ENCODE peak calls at places on chromosomes 2 and 18, in five cellular contexts. N is cardiac fibroblast, A is mesothelial cell of epicardium, H is upper lobe of left lung, J is upper lobe of right lung. C is an unnamed sample.

GRCh38 chr2:225041871-225042799 is at the start of gene DOCK10:
- DNase-seq in N (peak; percentile 68), A (peak; percentile 43), H (peak; percentile 25), J (peak; percentile 71), C (peak; percentile 73)

GRCh38 chr2:159044804-159045286 is 76.4 kb downstream of the TANC1 start:
- DNase-seq in N (no peak), A (no peak), H (peak; percentile 50), J (no peak), C (no peak)

GRCh38 chr2:96864343-96865091 is 5.4 kb downstream of the SEMA4C start:
- DNase-seq in N (no peak), A (no peak), H (peak; percentile 73), J (peak; percentile 84), C (no peak)

GRCh38 chr2:70837980-70838379 is 2.4 kb upstream of the CD207 start:
- DNase-seq in N (no peak), A (no peak), H (no peak), J (peak; percentile 31), C (no peak)

GRCh38 chr2:217248312-217248935 is 388.6 kb upstream of the TNP1 start:
- DNase-seq in N (no peak), A (peak; percentile 66), H (no peak), J (peak; percentile 72), C (peak; percentile 30)

GRCh38 chr18:63953811-63954210 is 4.7 kb downstream of the HMSD start:
- DNase-seq in N (no peak), A (no peak), H (no peak), J (no peak), C (no peak)

GRCh38 chr2:37506407-37507068 is 162.1 kb downstream of the QPCT start:
- DNase-seq in N (no peak), A (no peak), H (no peak), J (no peak), C (no peak)

GRCh38 chr2:238509151-238509820 is 82.6 kb downstream of the ASB1 start:
- DNase-seq in N (peak; percentile 47), A (no peak), H (no peak), J (peak; percentile 38), C (no peak)

GRCh38 chr2:147854557-147855134 is 9.8 kb downstream of the ACVR2A start:
- DNase-seq in N (no peak), A (no peak), H (no peak), J (no peak), C (no peak)

GRCh38 chr2:145864501-145864900 is 1344.6 kb upstream of the ZEB2 start:
- DNase-seq in N (no peak), A (no peak), H (no peak), J (no peak), C (no peak)

GRCh38 chr18:77166523-77166922 is 33.9 kb upstream of the MBP start:
- DNase-seq in N (no peak), A (no peak), H (no peak), J (no peak), C (no peak)

GRCh38 chr2:109185801-109186570 is 57.0 kb downstream of the SH3RF3 start:
- DNase-seq in N (peak; percentile 77), A (no peak), H (no peak), J (no peak), C (no peak)

GRCh38 chr2:8004250-8004681 is 677.6 kb upstream of the ID2 start:
- DNase-seq in N (peak; percentile 78), A (no peak), H (no peak), J (no peak), C (peak; percentile 52)

GRCh38 chr2:238631491-238632180 is 204.9 kb downstream of the ASB1 start:
- DNase-seq in N (no peak), A (no peak), H (no peak), J (no peak), C (no peak)

GRCh38 chr18:34632323-34632722 is 77.8 kb upstream of the DTNA start:
- DNase-seq in N (no peak), A (no peak), H (no peak), J (no peak), C (no peak)

GRCh38 chr2:204177977-204178522 is 241.5 kb downstream of the ICOS start:
- DNase-seq in N (peak; percentile 19), A (no peak), H (peak; percentile 25), J (peak; percentile 70), C (peak; percentile 30)

GRCh38 chr2:23578964-23579671 is 194.1 kb downstream of the KLHL29 start:
- DNase-seq in N (peak; percentile 51), A (no peak), H (no peak), J (no peak), C (no peak)

GRCh38 chr18:57791911-57792310 is 11.2 kb downstream of the ATP8B1 start:
- DNase-seq in N (no peak), A (no peak), H (no peak), J (no peak), C (no peak)

GRCh38 chr2:220174826-220175225 is 547.4 kb downstream of the SLC4A3 start:
- DNase-seq in N (no peak), A (no peak), H (no peak), J (no peak), C (no peak)

GRCh38 chr2:232920055-232920454 is 50.0 kb downstream of the SNORC start:
- DNase-seq in N (no peak), A (no peak), H (no peak), J (no peak), C (no peak)

GRCh38 chr2:224041554-224041953 is 2.5 kb upstream of the SERPINE2 start:
- DNase-seq in N (no peak), A (no peak), H (no peak), J (no peak), C (no peak)

GRCh38 chr18:38576915-38577314 is 1011.3 kb upstream of the CELF4 start:
- DNase-seq in N (no peak), A (no peak), H (no peak), J (no peak), C (no peak)

GRCh38 chr2:136377423-136378382 is 259.8 kb upstream of the CXCR4 start:
- DNase-seq in N (no peak), A (no peak), H (no peak), J (no peak), C (no peak)

GRCh38 chr2:42076357-42076921 is 28.6 kb downstream of the PKDCC start:
- DNase-seq in N (no peak), A (no peak), H (no peak), J (no peak), C (no peak)

GRCh38 chr2:152337511-152337903 is 2.5 kb downstream of the FMNL2 start:
- DNase-seq in N (no peak), A (no peak), H (no peak), J (no peak), C (no peak)

GRCh38 chr2:234422895-234423505 is 73.9 kb downstream of the ARL4C start:
- DNase-seq in N (no peak), A (no peak), H (peak; percentile 41), J (no peak), C (no peak)

GRCh38 chr2:181106789-181107418 is 126.5 kb downstream of the UBE2E3 start:
- DNase-seq in N (peak; percentile 93), A (no peak), H (no peak), J (no peak), C (peak; percentile 58)

GRCh38 chr18:58863539-58864145 is 1.0 kb upstream of the ZNF532 start:
- DNase-seq in N (no peak), A (peak; percentile 62), H (peak; percentile 49), J (peak; percentile 82), C (peak; percentile 68)

GRCh38 chr2:54965425-54965824 is 84.8 kb downstream of the RTN4 start:
- DNase-seq in N (no peak), A (no peak), H (no peak), J (no peak), C (no peak)

GRCh38 chr2:20698916-20699613 is 32.1 kb downstream of the GDF7 start:
- DNase-seq in N (no peak), A (no peak), H (no peak), J (no peak), C (no peak)

GRCh38 chr2:96431319-96431718 is 73.8 kb downstream of the NEURL3 start:
- DNase-seq in N (no peak), A (no peak), H (no peak), J (no peak), C (no peak)

GRCh38 chr2:26352892-26353291 is 6.3 kb upstream of the ADGRF3 start:
- DNase-seq in N (peak; percentile 66), A (no peak), H (no peak), J (no peak), C (no peak)

GRCh38 chr2:217177687-217178086 is 317.8 kb upstream of the TNP1 start:
- DNase-seq in N (no peak), A (no peak), H (no peak), J (no peak), C (no peak)

GRCh38 chr2:1674276-1674675 is 70.0 kb downstream of the PXDN start:
- DNase-seq in N (no peak), A (no peak), H (peak; percentile 19), J (no peak), C (no peak)

GRCh38 chr18:49726564-49726963 is 86.8 kb downstream of the ACAA2 start:
- DNase-seq in N (no peak), A (no peak), H (no peak), J (no peak), C (no peak)

GRCh38 chr18:49727816-49728215 is 85.5 kb downstream of the ACAA2 start:
- DNase-seq in N (no peak), A (no peak), H (no peak), J (no peak), C (no peak)

GRCh38 chr18:49723648-49724180 is 89.6 kb downstream of the ACAA2 start:
- DNase-seq in N (peak; percentile 65), A (no peak), H (no peak), J (no peak), C (peak; percentile 62)

GRCh38 chr18:49728542-49728941 is 84.8 kb downstream of the ACAA2 start:
- DNase-seq in N (peak; percentile 69), A (no peak), H (peak; percentile 55), J (peak; percentile 70), C (peak; percentile 64)

GRCh38 chr18:49725809-49726514 is 87.4 kb downstream of the ACAA2 start:
- DNase-seq in N (peak; percentile 97), A (peak; percentile 67), H (no peak), J (no peak), C (no peak)
- TF ChIP-seq CTCF in N (peak; percentile 24), A (no peak), H (no peak), J (no peak), C (no peak)

GRCh38 chr2:202870431-202871160 is 970 bp downstream of the ICA1L start:
- DNase-seq in N (peak; percentile 62), A (peak; percentile 74), H (peak; percentile 63), J (peak; percentile 78), C (peak; percentile 78)
- TF ChIP-seq CTCF in N (peak; percentile 54), A (peak; percentile 42), H (peak; percentile 30), J (peak; percentile 48), C (peak; percentile 75)

GRCh38 chr2:85750509-85751299 is 3.1 kb upstream of the ATOH8 start:
- DNase-seq in N (peak; percentile 75), A (peak; percentile 75), H (peak; percentile 83), J (peak; percentile 86), C (peak; percentile 66)

GRCh38 chr2:85747441-85747840 is 6.3 kb upstream of the ATOH8 start:
- DNase-seq in N (no peak), A (no peak), H (no peak), J (no peak), C (no peak)

GRCh38 chr2:85751300-85751575 is 2.6 kb upstream of the ATOH8 start:
- DNase-seq in N (no peak), A (no peak), H (no peak), J (no peak), C (no peak)

GRCh38 chr2:85748039-85748438 is 5.8 kb upstream of the ATOH8 start:
- DNase-seq in N (no peak), A (no peak), H (no peak), J (no peak), C (peak; percentile 60)

GRCh38 chr2:85748948-85749875 is 4.6 kb upstream of the ATOH8 start:
- DNase-seq in N (no peak), A (no peak), H (no peak), J (no peak), C (no peak)
- TF ChIP-seq CTCF in N (no peak), A (no peak), H (no peak), J (no peak), C (no peak)

GRCh38 chr2:64144057-64145013 is at the start of gene PELI1:
- DNase-seq in N (peak; percentile 99), A (peak; percentile 97), H (peak; percentile 97), J (peak; percentile 97), C (peak; percentile 92)
- TF ChIP-seq CTCF in N (no peak), A (no peak), H (no peak), J (peak; percentile 44), C (peak; percentile 54)

C was measured in GM13977.